ENCODE peak calls at places on chromosomes 4 and X, in six cellular contexts. C, N, Q, V, E and J are unnamed samples.
A peak's percentile ranks its signal among the peaks of the same experiment; 100 is the strongest.

GRCh38 chr4:55742655-55743191 is 76.9 kb upstream of the EXOC1L start:
- DNase-seq in V (no peak), C (no peak), N (no peak), Q (peak; percentile 11), E (no peak), J (peak; percentile 67)

GRCh38 chrX:101287402-101287801 is 3.7 kb downstream of the TAF7L start:
- DNase-seq in Q (peak; percentile 75), V (peak; percentile 57), C (peak; percentile 2), N (no peak), E (no peak), J (peak; percentile 44)

GRCh38 chr4:55355555-55355954 is 9.5 kb downstream of the SRD5A3 start:
- DNase-seq in N (no peak), E (no peak), Q (no peak), C (no peak), V (no peak), J (no peak)

GRCh38 chr4:86586160-86586572 is 7.9 kb upstream of the PTPN13 start:
- DNase-seq in V (no peak), C (no peak), N (no peak), Q (peak; percentile 74), E (no peak), J (no peak)

GRCh38 chr4:87819281-87819919 is 13.4 kb upstream of the MEPE start:
- DNase-seq in N (no peak), E (no peak), Q (peak; percentile 82), V (no peak), C (no peak), J (no peak)

GRCh38 chrX:48720580-48721240 is 24.2 kb downstream of the SUV39H1 start:
- DNase-seq in Q (no peak), N (no peak), E (no peak), C (no peak), V (no peak), J (no peak)

GRCh38 chr4:82049294-82049693 is 324.5 kb downstream of the HNRNPD start:
- DNase-seq in Q (no peak), E (no peak), C (no peak), N (no peak), V (no peak), J (no peak)

GRCh38 chrX:48511561-48511960 is 2.8 kb downstream of the PORCN start:
- DNase-seq in V (no peak), E (no peak), C (no peak), Q (peak; percentile 69), N (no peak), J (no peak)

GRCh38 chr4:182246401-182247205 is 3.4 kb downstream of the TENM3 start:
- DNase-seq in Q (no peak), E (no peak), V (no peak), C (no peak), N (no peak), J (no peak)

GRCh38 chrX:45714864-45715263 is 514.2 kb upstream of the DIPK2B start:
- DNase-seq in Q (peak; percentile 97), V (no peak), E (no peak), C (no peak), N (peak; percentile 31), J (no peak)